ENCODE peak calls at places on chromosomes 3 and 15, in four cellular contexts. One of them, this sample, is unnamed.
A peak's percentile ranks its signal among the peaks of the same experiment; 100 is the strongest.

GRCh38 chr3:57960174-57960505 is 48.1 kb upstream of the FLNB start:
- DNase-seq in AG04449: no peak
- DNase-seq in tibial nerve: no peak
- DNase-seq in AG10803: no peak
- DNase-seq in this sample: no peak

GRCh38 chr15:69729167-69729748 is 276.6 kb downstream of the RPLP1 start:
- DNase-seq in AG04449: no peak
- DNase-seq in tibial nerve: no peak
- DNase-seq in AG10803: peak; percentile 19
- DNase-seq in this sample: no peak

GRCh38 chr3:124599779-124600693 is 130.2 kb upstream of the UMPS start:
- DNase-seq in AG04449: no peak
- DNase-seq in tibial nerve: no peak
- DNase-seq in AG10803: no peak
- DNase-seq in this sample: no peak

GRCh38 chr3:53198256-53198977 is 37.4 kb downstream of the PRKCD start:
- DNase-seq in AG04449: no peak
- DNase-seq in tibial nerve: no peak
- DNase-seq in AG10803: no peak
- DNase-seq in this sample: no peak

GRCh38 chr15:70611286-70611685 is 152.1 kb downstream of the UACA start:
- DNase-seq in AG04449: no peak
- DNase-seq in tibial nerve: no peak
- DNase-seq in AG10803: no peak
- DNase-seq in this sample: no peak

GRCh38 chr3:110568246-110568645 is 503.4 kb upstream of the NECTIN3 start:
- DNase-seq in AG04449: peak; percentile 51
- DNase-seq in tibial nerve: no peak
- DNase-seq in AG10803: peak; percentile 85
- DNase-seq in this sample: peak; percentile 40

GRCh38 chr15:74305687-74306086 is 61.8 kb downstream of the CYP11A1 start:
- DNase-seq in AG04449: no peak
- DNase-seq in tibial nerve: no peak
- DNase-seq in AG10803: no peak
- DNase-seq in this sample: no peak

GRCh38 chr3:126364731-126365301 is 7.6 kb upstream of the KLF15 start:
- DNase-seq in AG04449: no peak
- DNase-seq in tibial nerve: peak; percentile 7
- DNase-seq in AG10803: no peak
- DNase-seq in this sample: no peak

GRCh38 chr3:71503525-71504249 is 79.8 kb downstream of the FOXP1 start:
- DNase-seq in AG04449: peak; percentile 67
- DNase-seq in tibial nerve: no peak
- DNase-seq in AG10803: peak; percentile 85
- DNase-seq in this sample: no peak

GRCh38 chr3:37287776-37288175 is 113.4 kb upstream of the LRRFIP2 start:
- DNase-seq in AG04449: no peak
- DNase-seq in tibial nerve: no peak
- DNase-seq in AG10803: no peak
- DNase-seq in this sample: no peak

GRCh38 chr15:39362832-39363561 is 217.9 kb upstream of the THBS1 start:
- DNase-seq in AG04449: peak; percentile 96
- DNase-seq in tibial nerve: no peak
- DNase-seq in AG10803: peak; percentile 98
- DNase-seq in this sample: peak; percentile 99

GRCh38 chr15:71957026-71957425 is 146.7 kb downstream of the NR2E3 start:
- DNase-seq in AG04449: no peak
- DNase-seq in tibial nerve: no peak
- DNase-seq in AG10803: no peak
- DNase-seq in this sample: no peak

GRCh38 chr3:172315401-172316091 is 132.7 kb downstream of the GHSR start:
- DNase-seq in AG04449: no peak
- DNase-seq in tibial nerve: no peak
- DNase-seq in AG10803: peak; percentile 58
- DNase-seq in this sample: no peak

GRCh38 chr3:143158549-143158988 is 39.0 kb downstream of the CHST2 start:
- DNase-seq in AG04449: peak; percentile 36
- DNase-seq in tibial nerve: no peak
- DNase-seq in AG10803: peak; percentile 54
- DNase-seq in this sample: no peak

GRCh38 chr3:32423956-32424558 is 32.4 kb downstream of the CMTM7 start:
- DNase-seq in AG04449: no peak
- DNase-seq in tibial nerve: no peak
- DNase-seq in AG10803: no peak
- DNase-seq in this sample: no peak

GRCh38 chr15:35496585-35496984 is 49.4 kb downstream of the DPH6 start:
- DNase-seq in AG04449: no peak
- DNase-seq in tibial nerve: no peak
- DNase-seq in AG10803: peak; percentile 40
- DNase-seq in this sample: no peak

GRCh38 chr3:160686955-160687535 is 10.1 kb downstream of the ARL14 start:
- DNase-seq in AG04449: no peak
- DNase-seq in tibial nerve: no peak
- DNase-seq in AG10803: peak; percentile 14
- DNase-seq in this sample: no peak

GRCh38 chr15:70955151-70955550 is 62.5 kb downstream of the LRRC49 start:
- DNase-seq in AG04449: no peak
- DNase-seq in tibial nerve: no peak
- DNase-seq in AG10803: peak; percentile 14
- DNase-seq in this sample: no peak

GRCh38 chr3:110881069-110881468 is 190.5 kb upstream of the NECTIN3 start:
- DNase-seq in AG04449: no peak
- DNase-seq in tibial nerve: no peak
- DNase-seq in AG10803: peak; percentile 37
- DNase-seq in this sample: no peak

GRCh38 chr3:50190921-50191660 is at the start of gene GNAT1:
- DNase-seq in AG04449: no peak
- DNase-seq in tibial nerve: no peak
- DNase-seq in AG10803: no peak
- DNase-seq in this sample: no peak

GRCh38 chr3:122615303-122615702 is 37.9 kb downstream of the PARP15 start:
- DNase-seq in AG04449: no peak
- DNase-seq in tibial nerve: no peak
- DNase-seq in AG10803: no peak
- DNase-seq in this sample: no peak

GRCh38 chr3:14537590-14538450 is 2.3 kb downstream of the GRIP2 start:
- DNase-seq in AG04449: no peak
- DNase-seq in tibial nerve: no peak
- DNase-seq in AG10803: no peak
- DNase-seq in this sample: no peak

GRCh38 chr3:4573153-4573552 is 80.0 kb downstream of the ITPR1 start:
- DNase-seq in AG04449: no peak
- DNase-seq in tibial nerve: no peak
- DNase-seq in AG10803: no peak
- DNase-seq in this sample: no peak

GRCh38 chr15:73114064-73114463 is 61.8 kb downstream of the NEO1 start:
- DNase-seq in AG04449: no peak
- DNase-seq in tibial nerve: no peak
- DNase-seq in AG10803: no peak
- DNase-seq in this sample: no peak

GRCh38 chr3:146036289-146036688 is 124.7 kb downstream of the PLOD2 start:
- DNase-seq in AG04449: no peak
- DNase-seq in tibial nerve: no peak
- DNase-seq in AG10803: no peak
- DNase-seq in this sample: no peak

GRCh38 chr15:99719096-99719541 is 14.1 kb downstream of the LYSMD4 start:
- DNase-seq in AG04449: no peak
- DNase-seq in tibial nerve: no peak
- DNase-seq in AG10803: peak; percentile 82
- DNase-seq in this sample: no peak

GRCh38 chr15:37995461-37996347 is 61.3 kb downstream of the TMCO5A start:
- DNase-seq in AG04449: no peak
- DNase-seq in tibial nerve: no peak
- DNase-seq in AG10803: peak; percentile 72
- DNase-seq in this sample: peak; percentile 30

DNA sequence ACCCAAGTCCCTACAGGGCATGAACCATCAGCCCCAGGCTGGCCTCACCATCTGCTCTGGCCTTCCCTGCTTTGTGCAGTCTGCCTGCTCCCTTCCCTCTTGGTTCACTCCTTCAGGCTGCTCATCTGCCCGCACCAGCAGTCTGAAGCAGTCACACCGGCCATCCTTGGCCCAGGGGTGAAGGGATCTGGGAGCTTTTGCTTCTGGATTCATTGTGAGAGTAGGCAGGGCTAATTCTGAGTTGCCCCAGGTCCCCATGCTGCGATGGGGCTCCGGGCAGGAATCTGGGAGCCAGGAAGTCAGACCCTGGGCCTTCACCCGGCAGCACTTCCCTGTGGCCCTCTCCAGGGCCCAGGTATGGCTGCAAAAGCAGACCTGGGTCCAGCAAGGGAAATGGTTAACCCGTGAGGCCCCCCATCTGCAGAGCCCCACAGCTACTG is 99.7 kb downstream of the VGLL4 start:
- DNase-seq in AG04449: no peak
- DNase-seq in tibial nerve: peak; percentile 3
- DNase-seq in AG10803: no peak
- DNase-seq in this sample: no peak
- TF ChIP-seq CTCF in AG04449: no peak
- TF ChIP-seq CTCF in tibial nerve: no peak
- TF ChIP-seq CTCF in AG10803: no peak
- TF ChIP-seq CTCF in this sample: no peak

DNA sequence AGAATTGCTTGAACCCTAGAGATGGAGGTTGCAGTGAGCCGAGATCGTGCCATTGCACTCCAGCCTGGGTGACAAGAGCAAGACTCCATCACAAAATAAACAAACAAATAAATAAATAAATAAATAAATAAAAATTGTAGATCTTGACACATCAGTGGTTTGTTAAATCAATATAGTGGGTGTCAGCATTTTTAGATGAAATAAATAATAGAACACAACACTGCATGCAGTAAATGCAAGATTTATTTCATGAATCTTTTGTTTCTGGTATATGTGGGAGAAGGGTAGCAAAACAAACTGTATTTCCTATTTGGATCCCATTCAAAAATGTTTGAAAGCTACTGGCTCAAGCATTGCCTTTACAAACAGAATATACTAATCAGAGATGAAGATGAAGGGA is 35.6 kb upstream of the CHRM5 start:
- DNase-seq in AG04449: no peak
- DNase-seq in tibial nerve: no peak
- DNase-seq in AG10803: no peak
- DNase-seq in this sample: no peak
- TF ChIP-seq CTCF in AG04449: no peak
- TF ChIP-seq CTCF in tibial nerve: no peak
- TF ChIP-seq CTCF in AG10803: no peak
- TF ChIP-seq CTCF in this sample: no peak

DNA sequence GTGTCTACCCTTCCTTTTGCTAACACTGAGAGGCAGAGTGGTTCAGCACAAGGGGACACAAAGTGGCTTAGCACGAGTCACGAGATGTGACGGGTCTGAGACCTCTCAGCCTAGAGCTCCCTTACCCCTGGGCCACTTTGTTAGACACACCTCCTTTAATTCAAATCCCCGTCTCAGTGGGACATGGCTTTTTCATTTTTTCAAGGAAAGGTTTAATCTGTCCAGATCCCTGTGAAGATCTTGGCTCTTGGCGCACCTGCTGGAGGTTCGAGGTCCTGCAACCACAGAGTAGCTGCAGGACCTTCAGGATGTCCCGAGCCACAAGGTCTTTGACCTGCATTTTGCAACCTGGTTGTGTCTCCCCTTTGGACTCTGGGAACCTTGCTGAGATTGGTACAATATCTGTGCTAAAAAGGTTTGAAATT is 52.0 kb downstream of the LPP start:
- DNase-seq in AG04449: no peak
- DNase-seq in tibial nerve: no peak
- DNase-seq in AG10803: no peak
- DNase-seq in this sample: no peak
- TF ChIP-seq CTCF in AG04449: no peak
- TF ChIP-seq CTCF in tibial nerve: no peak
- TF ChIP-seq CTCF in AG10803: no peak
- TF ChIP-seq CTCF in this sample: no peak

GRCh38 chr3:59364471-59364870 is 314.6 kb upstream of the CFAP20DC start:
- DNase-seq in AG04449: peak; percentile 19
- DNase-seq in tibial nerve: no peak
- DNase-seq in AG10803: peak; percentile 33
- DNase-seq in this sample: no peak
- TF ChIP-seq CTCF in AG04449: no peak
- TF ChIP-seq CTCF in tibial nerve: no peak
- TF ChIP-seq CTCF in AG10803: no peak
- TF ChIP-seq CTCF in this sample: no peak

GRCh38 chr15:51161491-51162260 is 67.0 kb upstream of the TNFAIP8L3 start:
- DNase-seq in AG04449: no peak
- DNase-seq in tibial nerve: no peak
- DNase-seq in AG10803: peak; percentile 68
- DNase-seq in this sample: no peak

GRCh38 chr15:51168700-51169099 is 74.0 kb upstream of the TNFAIP8L3 start:
- DNase-seq in AG04449: no peak
- DNase-seq in tibial nerve: no peak
- DNase-seq in AG10803: no peak
- DNase-seq in this sample: no peak

GRCh38 chr15:51162865-51163762 is 68.4 kb upstream of the TNFAIP8L3 start:
- DNase-seq in AG04449: no peak
- DNase-seq in tibial nerve: peak; percentile 57
- DNase-seq in AG10803: peak; percentile 55
- DNase-seq in this sample: no peak

GRCh38 chr15:51160484-51160883 is 65.8 kb upstream of the TNFAIP8L3 start:
- DNase-seq in AG04449: no peak
- DNase-seq in tibial nerve: no peak
- DNase-seq in AG10803: no peak
- DNase-seq in this sample: no peak

DNA sequence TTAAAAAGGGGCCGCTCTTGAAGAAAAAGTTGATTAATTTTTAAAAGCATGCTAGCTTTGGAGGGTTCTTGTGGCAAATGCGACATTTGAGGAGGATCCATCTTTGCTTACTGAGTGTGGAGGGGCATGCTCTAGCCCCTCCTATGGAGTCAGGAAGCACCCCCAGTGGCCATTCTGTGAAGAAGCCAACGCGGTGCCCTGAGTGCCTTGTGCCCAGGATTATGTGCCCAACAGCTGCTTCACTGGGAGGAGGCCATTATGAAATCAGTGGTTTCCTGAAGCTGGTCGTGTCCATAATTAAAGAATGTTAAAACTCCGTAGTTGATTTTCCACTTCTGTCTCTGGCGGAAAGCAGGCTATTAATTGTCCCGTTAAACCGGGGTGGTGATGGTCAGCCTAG is 69.1 kb upstream of the TNFAIP8L3 start:
- DNase-seq in AG04449: no peak
- DNase-seq in tibial nerve: no peak
- DNase-seq in AG10803: no peak
- DNase-seq in this sample: no peak
- TF ChIP-seq CTCF in AG04449: no peak
- TF ChIP-seq CTCF in tibial nerve: no peak
- TF ChIP-seq CTCF in AG10803: no peak
- TF ChIP-seq CTCF in this sample: no peak